ENCODE peak calls at places on chromosome 3, in four cellular contexts. Z, W, N and V are unnamed samples.

GRCh38 chr3:58659051-58659675 is 7.4 kb downstream of the FAM3D start:
- DNase-seq in Z (peak), W (peak), N (peak), V (peak)

GRCh38 chr3:141769171-141769894 is 6.1 kb downstream of the GRK7 start:
- DNase-seq in Z (peak), W (no peak), N (peak), V (no peak)

GRCh38 chr3:3589715-3590130 is 209.5 kb upstream of the LRRN1 start:
- DNase-seq in Z (no peak), W (no peak), N (no peak), V (no peak)

GRCh38 chr3:108124337-108125150 is 33.7 kb upstream of the CD47 start:
- DNase-seq in Z (no peak), W (no peak), N (peak), V (no peak)

GRCh38 chr3:184726497-184726896 is 14.6 kb upstream of the MAGEF1 start:
- DNase-seq in Z (no peak), W (no peak), N (no peak), V (no peak)

GRCh38 chr3:29887450-29887849 is 606.6 kb downstream of the RBMS3 start:
- DNase-seq in Z (no peak), W (no peak), N (no peak), V (no peak)

GRCh38 chr3:11329779-11330178 is 57.6 kb downstream of the ATG7 start:
- DNase-seq in Z (no peak), W (no peak), N (no peak), V (no peak)

GRCh38 chr3:110343945-110344344 is 727.7 kb upstream of the NECTIN3 start:
- DNase-seq in Z (peak), W (no peak), N (no peak), V (peak)

GRCh38 chr3:23874359-23875120 is 42.2 kb downstream of the NKIRAS1 start:
- DNase-seq in Z (no peak), W (no peak), N (no peak), V (no peak)

GRCh38 chr3:143951351-143951971 is 20.2 kb upstream of the DIPK2A start:
- DNase-seq in Z (peak), W (no peak), N (peak), V (peak)

GRCh38 chr3:130963878-130964277 is 62.7 kb downstream of the ASTE1 start:
- DNase-seq in Z (peak), W (peak), N (no peak), V (peak)

GRCh38 chr3:58414538-58415197 is 19.0 kb downstream of the PDHB start:
- DNase-seq in Z (peak), W (no peak), N (peak), V (peak)

GRCh38 chr3:61903931-61904657 is 342.7 kb downstream of the PTPRG start:
- DNase-seq in Z (no peak), W (no peak), N (no peak), V (no peak)

GRCh38 chr3:14435175-14436011 is 33.0 kb downstream of the SLC6A6 start:
- DNase-seq in Z (no peak), W (no peak), N (no peak), V (no peak)

GRCh38 chr3:187336322-187336721 is 31.9 kb upstream of the RTP4 start:
- DNase-seq in Z (no peak), W (no peak), N (no peak), V (no peak)

GRCh38 chr3:157543491-157544035 is 40.3 kb upstream of the VEPH1 start:
- DNase-seq in Z (no peak), W (no peak), N (no peak), V (no peak)
- TF ChIP-seq RNF2 in Z (no peak), W (no peak), N (no peak), V (no peak)

GRCh38 chr3:106262976-106263375 is 394.2 kb upstream of the CBLB start:
- DNase-seq in Z (no peak), W (no peak), N (no peak), V (no peak)

GRCh38 chr3:106261915-106262683 is 393.3 kb upstream of the CBLB start:
- DNase-seq in Z (no peak), W (no peak), N (no peak), V (no peak)

GRCh38 chr3:106263556-106263955 is 394.7 kb upstream of the CBLB start:
- DNase-seq in Z (no peak), W (no peak), N (no peak), V (no peak)

GRCh38 chr3:106257172-106257571 is 388.4 kb upstream of the CBLB start:
- DNase-seq in Z (no peak), W (no peak), N (no peak), V (no peak)

DNA sequence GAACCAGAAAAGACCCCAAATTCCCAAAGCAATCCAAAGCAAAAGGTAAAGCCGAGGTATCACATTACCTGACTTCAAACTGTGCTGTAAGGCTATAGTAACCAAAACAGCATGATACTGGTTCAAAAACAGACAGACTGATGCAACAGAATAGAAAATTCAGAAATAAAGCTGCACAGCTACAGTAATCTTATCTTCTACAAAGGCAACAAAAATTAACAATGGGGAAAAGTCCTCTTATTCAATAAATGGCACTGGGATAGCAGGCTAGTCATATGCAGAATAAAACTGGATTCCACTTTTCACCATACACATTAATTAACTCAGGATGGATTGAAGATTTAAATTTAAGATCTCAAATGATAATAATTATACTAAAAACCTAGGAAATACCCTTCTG is 392.6 kb upstream of the CBLB start:
- DNase-seq in Z (no peak), W (no peak), N (no peak), V (no peak)
- TF ChIP-seq RNF2 in Z (no peak), W (no peak), N (no peak), V (no peak)

GRCh38 chr3:195095704-195096036 is 175.3 kb downstream of the XXYLT1 start:
- DNase-seq in Z (no peak), W (no peak), N (no peak), V (no peak)
- TF ChIP-seq RNF2 in Z (no peak), W (no peak), N (no peak), V (no peak)

GRCh38 chr3:126621627-126622345 is 33.1 kb downstream of the TXNRD3 start:
- DNase-seq in Z (no peak), W (no peak), N (no peak), V (no peak)
- TF ChIP-seq RNF2 in Z (no peak), W (no peak), N (no peak), V (no peak)

GRCh38 chr3:114333180-114333922 is 39.5 kb downstream of the TIGIT start:
- DNase-seq in Z (no peak), W (no peak), N (no peak), V (no peak)
- TF ChIP-seq RNF2 in Z (no peak), W (no peak), N (no peak), V (no peak)